ENCODE peak calls at places on chromosomes 16 and 17, in four cellular contexts. X, I, R and Q are unnamed samples.

GRCh38 chr17:82215095-82215971 is 2.7 kb upstream of the CCDC57 start:
- DNase-seq in R (no peak), I (peak; percentile 69), X (peak; percentile 35), Q (no peak)

GRCh38 chr16:85819711-85820110 is 20.2 kb downstream of the COX4I1 start:
- DNase-seq in R (no peak), X (no peak), I (no peak), Q (no peak)

GRCh38 chr17:79081571-79082276 is 7.1 kb downstream of the ENGASE start:
- DNase-seq in R (no peak), I (no peak), X (no peak), Q (no peak)

GRCh38 chr17:43719578-43719977 is 39.0 kb downstream of the SOST start:
- DNase-seq in I (no peak), R (no peak), X (no peak), Q (no peak)

GRCh38 chr17:80025140-80025539 is 10.5 kb downstream of the TBC1D16 start:
- DNase-seq in I (no peak), R (no peak), X (no peak), Q (no peak)

GRCh38 chr17:5399767-5400166 is 19.7 kb downstream of the NUP88 start:
- DNase-seq in X (no peak), I (no peak), R (no peak), Q (no peak)

GRCh38 chr17:73508057-73508930 is 136.0 kb downstream of the SDK2 start:
- DNase-seq in R (no peak), I (no peak), X (no peak), Q (no peak)

GRCh38 chr17:42118545-42118944 is 2.6 kb downstream of the KAT2A start:
- DNase-seq in I (peak; percentile 51), X (peak; percentile 52), R (peak; percentile 13), Q (no peak)

GRCh38 chr16:14286381-14287230 is 215.5 kb downstream of the MRTFB start:
- DNase-seq in R (no peak), I (no peak), X (no peak), Q (no peak)

GRCh38 chr17:82943339-82943738 is 103.5 kb upstream of the ZNF750 start:
- DNase-seq in X (no peak), R (no peak), I (no peak), Q (no peak)

GRCh38 chr16:22624038-22624656 is 113.5 kb downstream of the NPIPB5 start:
- DNase-seq in X (no peak), I (no peak), R (no peak), Q (no peak)

GRCh38 chr16:4176794-4177438 is 60.7 kb upstream of the ADCY9 start:
- DNase-seq in R (peak; percentile 45), X (peak; percentile 8), I (peak; percentile 37), Q (no peak)

GRCh38 chr16:86882586-86883280 is 304.4 kb downstream of the FOXL1 start:
- DNase-seq in R (no peak), I (no peak), X (no peak), Q (no peak)

GRCh38 chr17:49932131-49932723 is 36.8 kb upstream of the DLX4 start:
- DNase-seq in X (no peak), R (no peak), I (no peak), Q (no peak)

GRCh38 chr17:80539022-80539421 is 5.6 kb upstream of the RPTOR start:
- DNase-seq in X (no peak), I (peak; percentile 36), R (no peak), Q (no peak)

GRCh38 chr17:2191785-2192184 is 111.8 kb downstream of the SMG6 start:
- DNase-seq in R (no peak), I (no peak), X (no peak), Q (no peak)
- H3K9ac ChIP-seq in R (no peak overlapping the region), I (no peak overlapping the region), X (no peak overlapping the region), Q (no peak overlapping the region)

GRCh38 chr17:1188812-1189211 is 9.0 kb upstream of the ABR start:
- DNase-seq in R (no peak), I (no peak), X (no peak), Q (no peak)

GRCh38 chr17:1181769-1182137 is 2.0 kb upstream of the ABR start:
- DNase-seq in I (no peak), R (no peak), X (no peak), Q (no peak)

GRCh38 chr17:1182831-1183578 is 3.2 kb upstream of the ABR start:
- DNase-seq in X (no peak), R (no peak), I (no peak), Q (no peak)

GRCh38 chr17:1186923-1187771 is 7.4 kb upstream of the ABR start:
- DNase-seq in X (peak; percentile 63), I (peak; percentile 71), R (peak; percentile 72), Q (peak; percentile 54)

DNA sequence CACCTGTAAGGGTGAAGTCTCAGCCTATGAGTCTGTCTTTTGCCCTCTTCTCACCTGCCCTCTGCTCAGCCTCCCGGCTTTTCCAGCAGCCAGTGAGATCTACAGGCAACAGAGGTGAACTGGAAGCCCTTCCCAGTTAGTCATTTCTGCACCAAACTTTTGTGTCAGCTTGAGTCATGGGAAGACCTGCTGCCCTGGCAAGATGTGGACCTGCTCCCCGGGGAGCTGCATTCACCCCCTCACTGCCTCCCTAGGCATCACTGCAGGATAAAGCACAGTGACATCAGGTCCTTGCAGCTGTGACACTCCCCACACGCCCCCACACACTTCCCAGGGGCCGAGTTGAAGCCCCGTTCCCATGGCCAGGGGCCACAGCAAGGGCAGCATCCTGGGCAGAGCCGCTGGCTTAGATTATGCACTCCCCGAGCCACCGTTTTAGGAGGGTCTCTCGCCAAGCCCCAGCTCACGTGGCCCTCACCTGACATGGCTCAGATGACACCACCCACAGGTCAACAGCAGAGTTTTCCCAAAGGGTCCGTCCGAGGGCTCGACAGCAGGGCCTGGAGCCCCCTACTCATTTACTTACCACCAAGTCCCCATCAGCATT is 6.5 kb upstream of the ABR start:
- DNase-seq in X (no peak), I (no peak), R (no peak), Q (no peak)
- H3K4me3 ChIP-seq in X (no peak overlapping the region), I (no peak overlapping the region), R (no peak overlapping the region), Q (no peak overlapping the region)

DNA sequence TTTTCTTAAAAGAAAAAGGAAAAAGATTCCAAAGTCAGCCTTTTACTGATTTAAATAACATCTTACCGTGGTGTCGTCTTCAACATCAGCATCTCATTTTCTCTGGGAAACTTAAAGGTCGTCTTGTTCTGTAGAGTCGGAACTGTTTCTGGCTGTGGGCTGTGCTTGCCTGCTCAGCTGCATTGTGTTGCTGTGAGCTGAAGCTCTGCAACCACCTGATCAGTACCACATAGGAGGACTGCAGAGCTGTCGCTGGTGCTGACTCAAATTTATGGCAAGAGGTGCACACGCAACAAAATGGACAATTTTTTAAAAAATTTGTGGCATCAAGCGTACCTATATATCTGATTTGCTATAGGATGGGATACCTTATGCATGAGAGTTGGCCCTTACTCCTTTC is at the start of gene OMG:
- DNase-seq in X (no peak), I (no peak), R (no peak), Q (no peak)
- TF ChIP-seq YY1 in X (no peak), I (no peak), R (no peak), Q (no peak)

DNA sequence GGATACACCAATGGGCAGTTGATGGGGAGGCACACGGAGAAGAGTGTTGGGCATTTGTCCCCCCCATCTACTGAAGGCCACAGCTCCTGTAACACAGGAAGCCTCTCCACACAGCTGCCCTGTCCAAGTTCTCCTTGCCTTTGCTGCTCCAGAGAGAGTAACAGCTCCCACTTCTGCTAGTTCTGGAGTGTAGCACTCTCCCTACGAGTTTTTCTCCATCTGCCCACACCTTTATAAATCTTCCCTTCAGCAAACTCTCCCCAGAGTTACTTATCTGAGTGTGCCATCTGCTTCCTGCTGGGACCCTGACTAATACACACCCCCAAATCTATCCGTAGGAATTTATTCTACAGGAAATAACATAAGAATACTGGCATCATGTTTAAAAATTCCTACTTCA is 42.6 kb upstream of the ERN1 start:
- DNase-seq in X (no peak), R (no peak), I (peak; percentile 45), Q (no peak)
- H3K9ac ChIP-seq in X (no peak overlapping the region), R (no peak overlapping the region), I (no peak overlapping the region), Q (no peak overlapping the region)

DNA sequence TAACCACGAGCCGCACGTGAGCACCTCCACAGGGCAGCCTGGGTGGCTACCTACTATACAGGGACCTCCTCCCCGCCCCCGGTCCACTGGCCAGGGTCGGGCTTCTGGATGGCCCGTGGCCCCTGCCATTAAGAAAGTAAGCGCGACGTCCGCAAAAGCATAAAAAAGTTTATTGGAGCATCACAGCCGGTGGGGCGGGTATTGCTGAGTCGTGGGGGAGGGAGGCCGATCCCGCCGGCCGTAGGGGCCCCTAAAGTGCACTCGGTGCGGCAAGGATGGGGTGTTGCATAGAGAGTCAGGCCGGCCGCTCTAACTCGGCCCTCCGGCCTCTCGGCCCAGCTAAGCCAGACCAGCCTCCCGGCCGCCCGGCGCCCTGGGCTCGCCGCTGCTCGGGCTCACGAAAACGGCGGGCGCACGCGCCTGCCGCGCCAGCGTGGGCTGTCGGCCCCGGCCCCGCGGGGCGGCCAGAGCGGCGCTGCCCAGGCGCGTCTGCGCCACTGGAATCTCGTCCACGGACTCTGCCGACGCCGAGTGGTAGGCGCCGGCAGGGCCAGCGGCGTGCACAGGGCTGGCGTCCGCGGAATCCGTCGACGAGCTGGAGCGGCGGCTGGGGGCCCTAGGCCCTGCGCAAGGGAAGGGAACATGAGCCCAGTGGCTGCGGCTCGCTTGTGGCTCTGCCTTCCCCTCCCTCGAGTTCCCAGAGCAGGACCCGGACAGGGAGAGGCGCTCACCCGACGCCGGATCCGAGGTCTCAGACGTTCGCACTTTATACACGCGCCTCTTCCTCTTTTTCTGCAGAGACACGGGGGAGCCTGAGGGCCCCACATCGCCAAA is 1.2 kb upstream of the TPPP3 start:
- DNase-seq in I (no peak), X (no peak), R (no peak), Q (no peak)
- H3K4me3 ChIP-seq in I (no peak overlapping the region), X (no peak overlapping the region), R (no peak overlapping the region), Q (peak overlapping the region; percentile 12)